ENCODE peak calls at places on chromosomes 12 and 14, in five cellular contexts. U is left kidney, Y is GF-D8, K is NCI-H1417, T is stomach. E is an unnamed sample.

GRCh38 chr12:57158665-57159064 is 11.2 kb upstream of the LRP1-AS start:
- DNase-seq in Y (no peak), U (no peak), T (no peak), K (no peak), E (no peak)

GRCh38 chr12:496736-497135 is 37.0 kb downstream of the B4GALNT3 start:
- DNase-seq in U (peak; percentile 19), K (no peak), T (peak; percentile 14), Y (no peak), E (no peak)

GRCh38 chr12:66779466-66779865 is 100.6 kb upstream of the GRIP1 start:
- DNase-seq in T (no peak), U (no peak), Y (no peak), K (no peak), E (no peak)

GRCh38 chr14:47500369-47500768 is 175.0 kb downstream of the MDGA2 start:
- DNase-seq in K (no peak), U (no peak), Y (no peak), T (no peak), E (no peak)

GRCh38 chr14:83826838-83827237 is 1703.1 kb upstream of the FLRT2 start:
- DNase-seq in Y (no peak), U (no peak), T (no peak), K (no peak), E (no peak)

GRCh38 chr12:14260011-14260993 is 105.2 kb upstream of the ATF7IP start:
- DNase-seq in Y (no peak), T (peak; percentile 89), K (no peak), U (peak; percentile 97), E (peak; percentile 92)

GRCh38 chr12:48115957-48116356 is 3.2 kb upstream of the PFKM start:
- DNase-seq in K (no peak), U (no peak), Y (no peak), T (no peak), E (no peak)

GRCh38 chr14:58817846-58818245 is 180.1 kb downstream of the DACT1 start:
- DNase-seq in U (no peak), T (no peak), Y (no peak), K (no peak), E (no peak)

GRCh38 chr12:117662620-117663395 is 301.4 kb upstream of the NOS1 start:
- DNase-seq in U (no peak), Y (no peak), T (no peak), K (no peak), E (no peak)

GRCh38 chr12:21453312-21453852 is 15.9 kb downstream of the PYROXD1 start:
- DNase-seq in K (no peak), U (no peak), T (no peak), Y (no peak), E (no peak)

GRCh38 chr14:71748196-71748595 is 184.0 kb upstream of the RGS6 start:
- DNase-seq in K (no peak), Y (no peak), T (no peak), U (no peak), E (no peak)

GRCh38 chr14:63551338-63551737 is 8.2 kb upstream of the PPP2R5E start:
- DNase-seq in K (no peak), T (no peak), Y (no peak), U (no peak), E (no peak)

GRCh38 chr14:52043690-52044089 is 25.2 kb downstream of the NID2 start:
- DNase-seq in T (peak; percentile 36), U (peak; percentile 60), Y (no peak), K (peak; percentile 28), E (peak; percentile 41)

GRCh38 chr12:106892075-106892474 is 63.6 kb upstream of the TMEM263 start:
- DNase-seq in K (peak; percentile 20), U (peak; percentile 21), Y (no peak), T (no peak), E (no peak)

GRCh38 chr12:4112734-4113396 is 160.7 kb upstream of the CCND2 start:
- DNase-seq in Y (no peak), K (no peak), U (peak; percentile 23), T (no peak), E (no peak)

GRCh38 chr12:132560831-132561783 is 49.3 kb downstream of the LRCOL1 start:
- DNase-seq in K (peak; percentile 89), U (peak; percentile 96), T (peak; percentile 54), Y (peak; percentile 37), E (peak; percentile 92)

GRCh38 chr14:103124501-103125001 is 1.3 kb downstream of the TNFAIP2 start:
- DNase-seq in Y (no peak), K (no peak), T (no peak), U (no peak), E (no peak)

GRCh38 chr14:22871200-22871961 is at the start of gene LRP10:
- DNase-seq in K (peak; percentile 87), Y (peak; percentile 76), T (peak; percentile 96), U (peak; percentile 98), E (peak; percentile 81)

GRCh38 chr14:91372680-91373495 is 44.7 kb downstream of the CCDC88C start:
- DNase-seq in Y (no peak), U (no peak), K (peak; percentile 79), T (peak; percentile 77), E (peak; percentile 72)

GRCh38 chr12:50246873-50247612 is 36.3 kb downstream of the LIMA1 start:
- DNase-seq in T (peak; percentile 80), K (no peak), U (no peak), Y (no peak), E (no peak)

GRCh38 chr14:105119410-105120025 is 49.1 kb downstream of the JAG2 start:
- DNase-seq in U (no peak), T (no peak), K (no peak), Y (no peak), E (no peak)

GRCh38 chr14:35847636-35848035 is 21.5 kb downstream of the BRMS1L start:
- DNase-seq in K (no peak), Y (no peak), U (no peak), T (no peak), E (peak; percentile 29)

GRCh38 chr12:104493504-104493903 is 36.8 kb downstream of the CHST11 start:
- DNase-seq in T (no peak), U (no peak), K (no peak), Y (no peak), E (no peak)

GRCh38 chr12:52267266-52267665 is 7.2 kb upstream of the KRT86 start:
- DNase-seq in U (no peak), Y (no peak), K (no peak), T (no peak), E (no peak)

GRCh38 chr12:54360717-54361456 is 3.4 kb downstream of the GPR84 start:
- DNase-seq in K (peak; percentile 86), T (peak; percentile 87), U (peak; percentile 97), Y (peak; percentile 3), E (peak; percentile 79)

GRCh38 chr12:22230280-22230794 is 104.2 kb downstream of the ST8SIA1 start:
- DNase-seq in K (no peak), U (peak; percentile 12), Y (no peak), T (no peak), E (no peak)

GRCh38 chr14:20386276-20386855 is 26.9 kb downstream of the TEP1 start:
- DNase-seq in U (no peak), Y (no peak), K (no peak), T (no peak), E (no peak)

GRCh38 chr14:66009104-66009503 is 477.1 kb upstream of the CCDC196 start:
- DNase-seq in K (no peak), T (no peak), Y (no peak), U (no peak), E (no peak)

GRCh38 chr14:94560291-94560665 is 964 bp upstream of the SERPINA4 start:
- DNase-seq in T (no peak), U (no peak), K (no peak), Y (no peak), E (no peak)

GRCh38 chr14:33987565-33988080 is 36.7 kb upstream of the EGLN3 start:
- DNase-seq in Y (no peak), U (no peak), K (no peak), T (no peak), E (no peak)

E was measured in NCI-H345.